ENCODE peak calls at places on chromosomes 7 and 10, in six cellular contexts. J, N, E, M, C and B are unnamed samples.

GRCh38 chr7:79453266-79453557 is 255 bp downstream of the MAGI2 start:
- DNase-seq in J (no peak), M (no peak), N (no peak), E (no peak), C (no peak), B (no peak)

GRCh38 chr10:110946496-110946895 is 27.1 kb downstream of the SHOC2 start:
- DNase-seq in N (no peak), E (no peak), J (no peak), M (no peak), C (no peak), B (no peak)

GRCh38 chr10:69458426-69459100 is 7.3 kb downstream of the TSPAN15 start:
- DNase-seq in M (no peak), C (no peak), E (no peak), N (no peak), J (no peak), B (no peak)

GRCh38 chr7:37408241-37408884 is 40.3 kb downstream of the ELMO1 start:
- DNase-seq in E (no peak), N (no peak), M (no peak), J (no peak), C (no peak), B (no peak)

GRCh38 chr10:29680091-29680490 is 45.3 kb upstream of the SVIL start:
- DNase-seq in C (no peak), E (no peak), N (no peak), J (no peak), M (no peak), B (no peak)

GRCh38 chr7:100483101-100483727 is 513 bp upstream of the NYAP1 start:
- DNase-seq in C (no peak), E (no peak), J (peak; percentile 90), N (peak; percentile 84), M (no peak), B (peak; percentile 59)

GRCh38 chr7:134469622-134470021 is 10.7 kb upstream of the AKR1B1 start:
- DNase-seq in M (no peak), J (no peak), C (no peak), E (no peak), N (no peak), B (no peak)

GRCh38 chr10:24821986-24822385 is 98.3 kb upstream of the ARHGAP21 start:
- DNase-seq in J (no peak), E (peak; percentile 63), C (no peak), M (no peak), N (no peak), B (no peak)

GRCh38 chr7:28804990-28805389 is 153.1 kb downstream of the TRIL start:
- DNase-seq in C (no peak), N (no peak), M (no peak), E (no peak), J (no peak), B (no peak)

GRCh38 chr7:18978108-18978495 is 139.3 kb downstream of the TWIST1 start:
- DNase-seq in M (no peak), J (no peak), C (no peak), N (no peak), E (no peak), B (no peak)

GRCh38 chr7:34320926-34321609 is 336.9 kb upstream of the NPSR1 start:
- DNase-seq in C (peak; percentile 15), E (peak; percentile 58), M (no peak), J (peak; percentile 55), N (peak; percentile 71), B (peak; percentile 29)

GRCh38 chr10:84074521-84074920 is 64.8 kb upstream of the GHITM start:
- DNase-seq in M (no peak), C (no peak), J (no peak), E (no peak), N (no peak), B (no peak)

GRCh38 chr10:78909268-78909667 is 159.5 kb upstream of the ZMIZ1 start:
- DNase-seq in N (no peak), C (no peak), E (no peak), J (no peak), M (no peak), B (no peak)
- H3K27ac ChIP-seq in N (no peak overlapping the region), C (no peak overlapping the region), E (no peak overlapping the region), J (no peak overlapping the region), M (no peak overlapping the region), B (no peak overlapping the region)

GRCh38 chr7:1368682-1369571 is 90.3 kb downstream of the MICALL2 start:
- DNase-seq in C (no peak), E (no peak), J (peak; percentile 54), M (no peak), N (peak; percentile 65), B (peak; percentile 80)
- H3K27me3 ChIP-seq in C (no peaks in the 10 kb centered on the region), E (no peaks in the 10 kb centered on the region), J (no peaks in the 10 kb centered on the region), M (peaks cover 96% of the 10 kb centered on the region), N (peaks cover 7% of the 10 kb centered on the region), B (no peaks in the 10 kb centered on the region)

GRCh38 chr10:95260909-95261552 is 29.8 kb downstream of the PDLIM1 start:
- DNase-seq in E (no peak), M (no peak), N (no peak), J (no peak), C (no peak), B (no peak)
- H3K4me1 ChIP-seq in E (peaks cover 15% of the 10 kb centered on the region), M (peaks cover 34% of the 10 kb centered on the region), N (peaks cover 2% of the 10 kb centered on the region), J (peaks cover 24% of the 10 kb centered on the region), C (peaks cover under 1% of the 10 kb centered on the region), B (peaks cover 13% of the 10 kb centered on the region)

GRCh38 chr7:474605-475424 is 44.8 kb downstream of the PDGFA start:
- DNase-seq in J (peak; percentile 32), E (no peak), N (no peak), M (peak; percentile 64), C (no peak), B (no peak)

GRCh38 chr7:477626-478220 is 41.9 kb downstream of the PDGFA start:
- DNase-seq in M (peak; percentile 40), C (no peak), J (peak; percentile 28), E (no peak), N (peak; percentile 45), B (no peak)

GRCh38 chr7:476736-477360 is 42.8 kb downstream of the PDGFA start:
- DNase-seq in C (no peak), J (peak; percentile 49), M (peak; percentile 43), E (no peak), N (peak; percentile 53), B (no peak)

GRCh38 chr7:475425-475728 is 44.3 kb downstream of the PDGFA start:
- DNase-seq in E (no peak), J (no peak), C (no peak), M (no peak), N (no peak), B (no peak)

GRCh38 chr7:475951-476441 is 43.6 kb downstream of the PDGFA start:
- DNase-seq in C (no peak), E (no peak), M (peak; percentile 42), N (peak; percentile 55), J (no peak), B (no peak)
- H3K27ac ChIP-seq in C (no peak overlapping the region), E (no peak overlapping the region), M (no peak overlapping the region), N (no peak overlapping the region), J (no peak overlapping the region), B (no peak overlapping the region)

DNA sequence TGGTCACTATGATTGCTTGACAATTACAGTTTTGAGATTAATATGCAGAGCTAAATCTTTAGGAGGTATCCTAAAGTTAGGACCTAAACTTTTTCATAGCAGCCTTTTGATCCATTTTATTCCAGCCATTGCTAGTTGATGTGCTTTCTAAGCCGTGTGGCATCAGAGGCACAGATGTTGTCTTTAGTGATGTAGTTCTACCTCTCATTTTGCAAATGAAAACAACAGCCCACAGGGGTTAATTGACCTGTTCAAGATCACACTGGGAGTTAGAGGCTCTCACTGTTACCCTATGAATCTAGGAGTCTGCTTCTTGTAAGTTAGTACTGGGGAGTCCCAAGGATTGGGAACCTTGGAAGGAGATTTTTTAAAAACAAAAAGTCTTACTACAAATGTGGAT is 10.6 kb downstream of the AUTS2 start:
- DNase-seq in C (no peak), E (no peak), J (no peak), M (no peak), N (no peak), B (peak; percentile 54)
- H3K27me3 ChIP-seq in C (no peaks in the 10 kb centered on the region), E (peaks cover 11% of the 10 kb centered on the region), J (no peaks in the 10 kb centered on the region), M (peaks cover 6% of the 10 kb centered on the region), N (no peaks in the 10 kb centered on the region), B (no peaks in the 10 kb centered on the region)

GRCh38 chr7:129412501-129412900 is 21.7 kb upstream of the STRIP2 start:
- DNase-seq in M (no peak), C (no peak), N (no peak), J (no peak), E (no peak), B (no peak)
- H3K4me1 ChIP-seq in M (no peaks in the 10 kb centered on the region), C (no peaks in the 10 kb centered on the region), N (no peaks in the 10 kb centered on the region), J (no peaks in the 10 kb centered on the region), E (no peaks in the 10 kb centered on the region), B (no peaks in the 10 kb centered on the region)

GRCh38 chr7:23378996-23379395 is 79.9 kb downstream of the MALSU1 start:
- DNase-seq in C (no peak), M (no peak), J (no peak), E (no peak), N (no peak), B (no peak)

GRCh38 chr7:23377134-23377533 is 78.0 kb downstream of the MALSU1 start:
- DNase-seq in E (peak; percentile 71), C (no peak), N (no peak), M (no peak), J (no peak), B (no peak)

GRCh38 chr7:23380556-23380955 is 81.4 kb downstream of the MALSU1 start:
- DNase-seq in M (no peak), J (no peak), E (no peak), N (no peak), C (no peak), B (no peak)

GRCh38 chr7:23383225-23383624 is 84.1 kb downstream of the MALSU1 start:
- DNase-seq in N (no peak), J (no peak), E (no peak), M (no peak), C (no peak), B (no peak)

DNA sequence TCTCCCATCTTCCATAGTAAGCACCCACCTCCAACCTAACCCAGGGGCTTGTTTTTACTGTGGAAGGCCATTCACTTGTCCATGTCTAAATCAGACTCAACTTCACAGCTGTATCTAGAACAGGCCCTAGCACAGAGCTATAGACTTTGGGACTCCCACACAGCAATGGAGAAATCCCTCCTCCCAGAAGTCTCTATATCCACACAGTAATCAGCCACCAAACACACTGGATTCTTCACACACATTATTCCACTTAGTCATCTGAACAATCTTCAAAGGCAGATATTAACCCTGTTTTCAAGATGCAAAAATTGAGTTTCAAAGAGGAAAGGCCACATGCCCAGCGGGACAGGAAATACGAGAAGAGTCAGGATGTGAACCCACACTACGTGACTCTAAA is 81.8 kb downstream of the MALSU1 start:
- DNase-seq in E (no peak), M (no peak), J (no peak), N (no peak), C (no peak), B (no peak)
- H3K27ac ChIP-seq in E (no peak overlapping the region), M (no peak overlapping the region), J (no peak overlapping the region), N (no peak overlapping the region), C (no peak overlapping the region), B (no peak overlapping the region)